ENCODE peak calls at places on chromosome 4, in four cellular contexts. A is body of pancreas, S is mesendoderm, U is heart left ventricle. G is an unnamed sample. For H3K4me1, the result is how much of the 10 kb centered on the place peaks cover.

GRCh38 chr4:104064650-104065577 is 345.1 kb upstream of the TACR3 start:
- DNase-seq in S (peak), A (peak), U (peak), G (no peak)

GRCh38 chr4:105710012-105710600 is 1.5 kb downstream of the GSTCD start:
- DNase-seq in S (peak), U (no peak), A (no peak), G (no peak)

GRCh38 chr4:67687639-67688038 is 13.3 kb downstream of the UBA6 start:
- DNase-seq in S (no peak), A (no peak), U (no peak), G (no peak)

GRCh38 chr4:173231916-173232315 is 63.3 kb downstream of the GALNT7 start:
- DNase-seq in U (no peak), A (no peak), S (no peak), G (no peak)

GRCh38 chr4:10169839-10170387 is 53.3 kb upstream of the WDR1 start:
- DNase-seq in U (no peak), S (no peak), A (no peak), G (no peak)

GRCh38 chr4:36206012-36206411 is 38.3 kb downstream of the ARAP2 start:
- DNase-seq in S (peak), A (peak), U (no peak), G (no peak)

GRCh38 chr4:98446499-98447375 is 185.6 kb downstream of the RAP1GDS1 start:
- DNase-seq in U (no peak), S (no peak), A (peak), G (peak)

GRCh38 chr4:127364911-127365310 is 267.8 kb upstream of the INTU start:
- DNase-seq in U (no peak), S (no peak), A (no peak), G (no peak)

GRCh38 chr4:176478076-176478475 is 158.3 kb downstream of the SPCS3 start:
- DNase-seq in U (no peak), S (no peak), A (no peak), G (no peak)

GRCh38 chr4:77899607-77900006 is 37.0 kb downstream of the MRPL1 start:
- DNase-seq in A (no peak), S (no peak), U (no peak), G (no peak)

GRCh38 chr4:186105721-186106335 is 1.3 kb downstream of the FAM149A start:
- DNase-seq in U (no peak), S (peak), A (peak), G (no peak)

GRCh38 chr4:53015681-53016080 is 153.6 kb downstream of the RASL11B start:
- DNase-seq in U (peak), S (peak), A (peak), G (no peak)

DNA sequence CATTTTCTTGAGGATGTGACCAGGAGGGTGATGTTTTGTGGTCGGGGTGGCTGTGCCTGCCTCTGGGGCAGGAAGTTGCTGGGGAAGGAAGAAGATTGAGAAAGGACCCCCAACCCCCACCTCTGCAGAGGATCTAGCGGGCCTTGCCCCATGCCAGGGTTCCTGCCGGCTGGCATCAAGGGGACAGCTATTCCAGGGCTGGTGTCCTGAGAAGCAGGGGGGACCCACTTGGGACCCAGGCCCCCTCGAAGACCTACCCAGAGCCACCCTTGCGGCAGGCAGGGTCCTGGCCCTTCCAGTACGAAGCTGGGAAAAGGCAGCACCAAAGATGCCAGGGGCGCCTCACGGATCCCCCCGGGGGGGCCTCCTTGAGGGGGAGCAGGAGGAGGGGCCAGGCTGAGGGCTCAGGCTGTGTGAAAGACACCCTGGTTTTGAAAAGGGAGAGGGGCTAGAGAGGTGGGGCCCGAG is 6.6 kb downstream of the SH3BP2 start:
- DNase-seq in U (peak), S (no peak), A (no peak), G (no peak)
- H3K4me1 ChIP-seq in U (half or more), S (under half), A (half or more), G (under half)

GRCh38 chr4:69054578-69055200 is 41.6 kb upstream of the UGT2B7 start:
- DNase-seq in A (peak), U (no peak), S (no peak), G (no peak)

GRCh38 chr4:69060651-69061308 is 35.5 kb upstream of the UGT2B7 start:
- DNase-seq in A (no peak), U (no peak), S (peak), G (no peak)

GRCh38 chr4:69057620-69058409 is 38.5 kb upstream of the UGT2B7 start:
- DNase-seq in U (no peak), A (peak), S (peak), G (no peak)

GRCh38 chr4:69058410-69059059 is 37.7 kb upstream of the UGT2B7 start:
- DNase-seq in S (no peak), U (no peak), A (no peak), G (no peak)

GRCh38 chr4:69056921-69057562 is 39.2 kb upstream of the UGT2B7 start:
- DNase-seq in S (no peak), U (no peak), A (no peak), G (no peak)
- H3K27ac ChIP-seq in S (no peak), U (no peak), A (peak), G (no peak)

GRCh38 chr4:159179310-159179958 is 76.6 kb downstream of the RAPGEF2 start:
- DNase-seq in U (no peak), A (no peak), S (no peak), G (no peak)
- H3K4me1 ChIP-seq in U (half or more), A (under half), S (under half), G (half or more)

GRCh38 chr4:87069037-87069742 is 134.4 kb downstream of the AFF1 start:
- DNase-seq in U (no peak), S (no peak), A (no peak), G (no peak)
- H3K27ac ChIP-seq in U (peak), S (no peak), A (peak), G (peak)

G was measured in gastrocnemius medialis.